ENCODE peak calls at places on chromosomes 1 and 21, in four cellular contexts. A, D, O and Y are unnamed samples.
A peak's percentile ranks its signal among the peaks of the same experiment; 100 is the strongest.

GRCh38 chr21:44000360-44000759 is 11.7 kb upstream of the TRAPPC10 start:
- DNase-seq in A (no peak), D (no peak), O (no peak), Y (no peak)

GRCh38 chr1:1121611-1122077 is 5.8 kb upstream of the C1orf159 start:
- DNase-seq in A (no peak), D (no peak), O (no peak), Y (no peak)

GRCh38 chr1:9375912-9376311 is 83.2 kb downstream of the SPSB1 start:
- DNase-seq in A (no peak), D (no peak), O (no peak), Y (peak; percentile 57)

GRCh38 chr1:29343908-29344307 is 107.6 kb downstream of the PTPRU start:
- DNase-seq in A (no peak), D (no peak), O (no peak), Y (no peak)

GRCh38 chr21:31557956-31558838 is 101.3 kb upstream of the SOD1 start:
- DNase-seq in A (peak; percentile 57), D (no peak), O (no peak), Y (peak; percentile 28)

GRCh38 chr21:15441060-15441493 is 288.7 kb upstream of the USP25 start:
- DNase-seq in A (peak; percentile 61), D (no peak), O (no peak), Y (no peak)

GRCh38 chr1:24201941-24202440 is 14.9 kb upstream of the IFNLR1 start:
- DNase-seq in A (peak; percentile 89), D (peak; percentile 95), O (peak; percentile 69), Y (peak; percentile 90)

GRCh38 chr1:178374016-178374415 is 122.7 kb downstream of the CLEC20A start:
- DNase-seq in A (no peak), D (no peak), O (no peak), Y (no peak)

GRCh38 chr21:28742527-28742926 is 250.2 kb downstream of the LTN1 start:
- DNase-seq in A (no peak), D (no peak), O (no peak), Y (peak; percentile 65)
- TF ChIP-seq CTCF in A (no peak), D (no peak), O (peak; percentile 47), Y (no peak)

GRCh38 chr1:8259498-8260290 is 58.2 kb upstream of the SLC45A1 start:
- DNase-seq in A (no peak), D (peak; percentile 83), O (peak; percentile 49), Y (peak; percentile 79)
- H3K4me3 ChIP-seq in A (no peak overlapping the region), D (no peak overlapping the region), O (peak overlapping the region; percentile 23), Y (peak overlapping the region; percentile 6)

DNA sequence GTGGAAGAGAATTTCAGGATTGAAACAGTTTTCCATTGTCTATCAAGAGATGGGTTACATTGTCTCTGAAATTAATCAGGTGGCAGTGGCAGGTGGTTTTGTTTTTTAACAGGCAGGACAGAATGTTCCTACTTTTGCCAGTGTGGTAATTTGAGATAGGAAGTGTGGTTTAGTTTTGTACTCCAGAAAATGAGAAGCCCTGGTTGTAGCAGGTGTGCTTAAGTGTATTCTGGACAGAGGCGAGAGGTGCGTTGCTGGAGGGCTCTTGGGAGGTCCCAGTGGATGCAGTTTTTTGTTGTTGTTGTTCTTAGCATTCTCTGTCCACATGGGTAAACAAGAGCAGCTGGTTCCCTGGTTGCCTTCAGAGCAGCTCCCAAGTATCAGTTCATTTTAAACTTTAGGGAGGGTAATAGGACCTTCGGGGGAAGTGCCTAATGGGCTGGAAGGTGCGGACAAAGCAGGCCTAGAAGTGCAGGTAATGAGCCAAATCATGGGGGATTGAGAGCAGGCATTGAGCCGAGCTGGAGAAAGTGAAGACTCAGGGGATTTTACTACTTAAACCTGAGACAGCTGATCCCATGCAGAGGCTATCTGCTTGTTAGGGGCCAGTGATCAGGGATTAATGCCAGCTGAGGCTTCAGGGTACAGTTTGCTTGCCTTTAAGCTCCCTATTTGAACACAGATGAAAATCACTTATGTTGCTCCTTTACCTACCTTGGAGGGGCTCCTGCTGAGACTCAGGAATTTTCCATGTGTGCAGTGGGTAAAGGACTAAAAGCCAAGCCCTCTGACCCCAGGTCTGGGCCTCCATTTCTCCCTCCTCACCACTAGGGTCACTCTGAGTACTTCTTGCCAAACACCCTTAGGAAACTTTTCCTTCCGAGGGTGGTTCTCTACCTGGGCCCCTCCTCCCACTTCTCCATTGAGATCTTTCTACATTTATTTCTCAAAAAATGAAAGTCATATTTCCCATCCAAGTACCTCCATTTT is 6.1 kb downstream of the PFKFB2 start:
- DNase-seq in A (peak; percentile 57), D (no peak), O (no peak), Y (no peak)
- TF ChIP-seq CTCF in A (peak; percentile 25), D (no peak), O (no peak), Y (no peak)

DNA sequence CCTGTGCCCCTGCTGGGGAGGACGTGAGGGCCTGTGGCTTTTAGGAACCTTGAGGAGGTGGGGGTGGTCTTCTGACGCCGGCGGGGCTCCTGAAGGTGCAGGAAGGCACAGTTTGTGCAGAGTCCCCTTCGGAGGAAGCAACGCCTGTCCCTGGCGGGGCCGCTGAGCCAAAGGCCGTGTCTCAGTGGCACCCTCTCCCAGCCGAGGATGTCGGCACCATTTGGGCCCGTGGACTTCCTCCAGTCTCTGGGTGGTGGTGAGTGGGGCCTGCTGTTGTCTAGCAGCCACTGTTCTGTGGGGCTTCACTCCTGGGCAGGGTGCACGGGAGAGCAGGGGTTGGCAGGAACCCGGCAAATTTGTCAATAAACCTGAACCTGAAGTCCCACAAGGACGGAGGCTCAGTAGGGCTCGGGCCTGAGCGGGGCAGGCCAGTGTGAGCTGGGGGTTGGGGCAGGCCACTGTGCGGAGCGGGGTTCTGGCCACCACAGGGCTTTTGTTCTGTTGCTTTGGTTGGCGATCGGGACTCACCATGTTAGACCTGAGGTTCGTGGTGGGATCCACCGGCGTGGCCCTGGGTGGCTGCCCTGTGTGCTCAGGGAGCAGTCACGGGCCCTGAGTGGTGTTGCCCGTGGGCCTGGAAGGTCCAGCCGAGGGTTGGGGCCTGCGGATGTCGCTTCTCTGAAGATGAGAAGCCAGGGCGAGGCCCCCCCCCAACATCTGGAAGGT is 64.8 kb downstream of the SKI start:
- DNase-seq in A (no peak), D (no peak), O (no peak), Y (no peak)
- H3K4me3 ChIP-seq in A (no peak overlapping the region), D (no peak overlapping the region), O (no peak overlapping the region), Y (no peak overlapping the region)

GRCh38 chr1:6279721-6280383 is 19.0 kb upstream of the GPR153 start:
- DNase-seq in A (no peak), D (no peak), O (no peak), Y (no peak)

GRCh38 chr1:6281511-6282402 is 20.9 kb upstream of the GPR153 start:
- DNase-seq in A (no peak), D (no peak), O (no peak), Y (no peak)

GRCh38 chr1:6279066-6279465 is 18.2 kb upstream of the GPR153 start:
- DNase-seq in A (no peak), D (no peak), O (no peak), Y (no peak)

GRCh38 chr1:6282577-6283270 is 21.8 kb upstream of the GPR153 start:
- DNase-seq in A (no peak), D (no peak), O (no peak), Y (no peak)

DNA sequence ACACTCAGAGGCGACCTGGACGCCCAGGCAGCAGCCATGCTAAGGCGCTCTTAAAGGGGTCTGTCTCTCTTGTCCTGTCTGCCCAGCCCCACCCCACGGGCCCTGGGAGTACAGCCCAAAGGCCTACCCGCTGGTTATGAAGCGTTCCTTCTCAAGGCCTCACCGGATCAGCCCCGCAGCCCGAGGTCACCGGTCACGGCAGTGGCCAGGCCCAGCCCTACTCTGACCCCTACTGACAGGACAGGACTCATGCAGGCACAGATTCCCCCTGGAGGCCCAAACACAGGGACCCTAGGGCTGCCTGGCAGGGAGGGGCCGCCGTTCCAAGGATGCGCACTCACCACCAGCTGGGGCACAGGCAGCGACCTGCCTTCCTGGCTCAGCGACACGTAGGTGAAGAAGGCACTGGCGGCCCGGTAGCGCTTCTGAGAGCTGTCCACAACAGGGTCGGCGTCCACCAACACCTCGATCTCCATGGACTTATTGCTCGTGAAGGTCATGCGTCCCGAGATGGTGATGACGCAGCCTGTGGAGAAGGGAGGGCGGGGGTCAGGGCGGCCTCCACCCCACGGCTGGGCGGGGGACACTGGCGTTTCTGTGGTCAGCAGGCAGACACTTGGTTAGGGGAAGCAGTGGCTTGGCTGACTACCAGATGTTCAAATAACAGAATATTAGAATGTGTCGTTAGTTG is 20.0 kb upstream of the GPR153 start:
- DNase-seq in A (peak; percentile 86), D (no peak), O (no peak), Y (no peak)
- TF ChIP-seq CTCF in A (peak; percentile 79), D (no peak), O (peak; percentile 44), Y (peak; percentile 49)

GRCh38 chr21:26070121-26070520 is 100.4 kb downstream of the APP start:
- DNase-seq in A (no peak), D (no peak), O (no peak), Y (no peak)

GRCh38 chr21:26067836-26068401 is 102.7 kb downstream of the APP start:
- DNase-seq in A (no peak), D (no peak), O (no peak), Y (no peak)

GRCh38 chr21:26064506-26064905 is 106.1 kb downstream of the APP start:
- DNase-seq in A (peak; percentile 65), D (no peak), O (no peak), Y (no peak)

GRCh38 chr21:26070822-26071425 is 99.6 kb downstream of the APP start:
- DNase-seq in A (peak; percentile 67), D (no peak), O (no peak), Y (peak; percentile 64)

DNA sequence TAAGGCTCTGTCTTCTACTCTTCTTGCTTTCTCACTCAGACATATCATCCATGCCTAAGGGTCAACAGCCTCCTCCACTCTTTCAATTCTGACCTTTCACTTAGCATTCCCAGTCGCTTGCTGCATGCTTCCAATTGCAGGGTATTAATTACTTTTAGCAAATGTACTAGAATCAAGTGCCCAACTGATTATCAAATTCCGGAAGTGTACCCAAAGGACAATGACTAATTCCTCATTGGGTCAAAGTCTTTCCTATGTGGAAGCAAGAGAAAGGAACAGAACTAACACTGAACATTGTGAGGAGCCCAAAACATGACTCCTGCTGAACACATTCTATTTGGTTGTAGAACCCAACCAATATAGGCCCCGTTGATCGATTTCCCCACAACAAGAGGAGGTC is 101.8 kb downstream of the APP start:
- DNase-seq in A (no peak), D (no peak), O (no peak), Y (no peak)
- H3K4me3 ChIP-seq in A (no peak overlapping the region), D (no peak overlapping the region), O (no peak overlapping the region), Y (no peak overlapping the region)

GRCh38 chr1:27367160-27367650 is 444 bp upstream of the MAP3K6 start:
- DNase-seq in A (peak; percentile 32), D (no peak), O (no peak), Y (no peak)

GRCh38 chr1:27365372-27366112 is 1.2 kb downstream of the MAP3K6 start:
- DNase-seq in A (peak; percentile 88), D (peak; percentile 97), O (peak; percentile 67), Y (peak; percentile 94)

GRCh38 chr1:27364696-27365371 is 1.9 kb downstream of the MAP3K6 start:
- DNase-seq in A (no peak), D (no peak), O (no peak), Y (no peak)

GRCh38 chr1:27366113-27366410 is 699 bp downstream of the MAP3K6 start:
- DNase-seq in A (peak; percentile 89), D (peak; percentile 95), O (no peak), Y (peak; percentile 78)

DNA sequence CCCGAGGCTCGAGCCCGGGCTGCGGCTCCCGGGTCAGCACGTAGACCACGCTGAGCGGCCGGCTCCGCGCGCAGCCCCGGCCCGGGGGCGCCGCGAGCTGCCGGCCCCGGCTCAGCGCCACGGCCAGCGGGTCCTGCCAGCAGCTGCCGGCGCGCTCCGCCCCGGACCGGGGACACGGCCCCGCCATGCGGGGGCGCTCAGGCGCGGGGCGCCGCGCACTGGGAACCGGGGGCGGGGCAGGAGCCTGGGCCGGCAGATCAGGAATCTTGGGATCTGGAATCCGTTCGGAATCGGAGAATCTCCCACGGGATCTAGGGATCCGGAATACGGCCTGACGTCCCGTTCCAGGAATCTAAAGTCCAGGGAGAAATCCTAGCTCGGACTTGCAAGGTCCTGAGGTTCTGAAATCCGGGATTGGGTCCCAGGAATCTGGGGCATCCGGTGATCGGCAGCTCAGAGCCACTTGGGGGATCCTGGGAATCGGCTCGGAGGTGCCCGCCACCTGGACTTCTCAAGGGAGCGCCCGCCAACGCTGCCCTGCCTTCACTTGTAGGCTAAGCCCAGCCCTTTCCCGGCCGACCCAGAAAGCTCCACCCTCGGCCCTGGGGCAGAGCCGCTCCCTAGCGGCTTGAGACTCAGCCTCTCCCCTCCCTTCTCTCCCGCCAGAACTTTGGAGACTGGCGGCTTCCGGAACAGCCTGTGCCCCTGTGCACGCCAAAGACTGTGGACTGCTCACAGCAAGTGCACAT is at the start of gene MAP3K6:
- DNase-seq in A (peak; percentile 92), D (peak; percentile 95), O (peak; percentile 18), Y (peak; percentile 73)
- TF ChIP-seq CTCF in A (peak; percentile 62), D (no peak), O (peak; percentile 35), Y (peak; percentile 31)